ENCODE peak calls at places on chromosomes 1 and 21, in ten cellular contexts. W is heart left ventricle, A is thoracic aorta, P is tibial artery, J is AG10803, I is IMR-90, H is transverse colon, X is AG04450, O is neural progenitor cell, Z is fibroblast of lung. V is an unnamed sample.

GRCh38 chr1:16352842-16353535 is 709 bp upstream of the FBXO42 start:
- DNase-seq in H (peak; percentile 29), Z (no peak), I (no peak), X (no peak), A (no peak), P (peak; percentile 57), O (no peak), J (no peak), W (no peak), V (no peak)

GRCh38 chr1:113929750-113930498 is 800 bp downstream of the HIPK1 start:
- DNase-seq in H (peak; percentile 64), Z (peak; percentile 12), A (no peak), X (no peak), W (no peak), J (peak; percentile 51), O (peak; percentile 73), I (peak; percentile 17), P (peak; percentile 74), V (no peak)

GRCh38 chr1:20212685-20213331 is 26.5 kb upstream of the PLA2G2C start:
- DNase-seq in J (peak; percentile 41), O (peak; percentile 92), H (peak; percentile 81), I (peak; percentile 38), X (peak; percentile 18), Z (peak; percentile 58), A (no peak), P (peak; percentile 67), W (peak; percentile 49), V (peak; percentile 13)

GRCh38 chr21:14403681-14404318 is 20.9 kb upstream of the HSPA13 start:
- DNase-seq in W (no peak), O (peak; percentile 21), P (no peak), A (no peak), H (no peak), J (peak; percentile 39), I (peak; percentile 45), X (no peak), Z (peak; percentile 58), V (peak; percentile 40)

GRCh38 chr1:41313661-41314131 is 47.5 kb upstream of the FOXO6 start:
- DNase-seq in A (no peak), H (no peak), J (peak; percentile 23), W (no peak), X (no peak), I (no peak), Z (peak; percentile 14), O (peak; percentile 59), P (no peak), V (no peak)

GRCh38 chr1:153752561-153753195 is 22.5 kb upstream of the SLC27A3 start:
- DNase-seq in O (no peak), P (peak; percentile 93), Z (peak; percentile 85), W (no peak), J (no peak), H (no peak), I (peak; percentile 79), X (no peak), A (peak; percentile 71), V (no peak)

GRCh38 chr1:212760126-212760823 is 31.3 kb downstream of the NSL1 start:
- DNase-seq in X (no peak), H (peak; percentile 21), J (peak; percentile 11), Z (no peak), I (no peak), P (no peak), A (no peak), O (peak; percentile 65), W (no peak), V (no peak)

GRCh38 chr1:175536369-175536768 is 207.0 kb downstream of the TNR start:
- DNase-seq in P (no peak), Z (peak; percentile 54), H (no peak), X (no peak), A (no peak), I (no peak), O (no peak), W (no peak), J (no peak), V (no peak)

GRCh38 chr21:35217504-35218060 is 168.5 kb upstream of the RUNX1 start:
- DNase-seq in J (peak; percentile 95), I (peak; percentile 85), X (no peak), O (no peak), A (no peak), P (no peak), W (no peak), H (no peak), Z (peak; percentile 82), V (no peak)

GRCh38 chr21:42081138-42081537 is 10.0 kb downstream of the UMODL1 start:
- DNase-seq in X (no peak), P (no peak), O (peak; percentile 46), J (peak; percentile 52), I (no peak), H (no peak), Z (no peak), A (no peak), W (no peak), V (peak; percentile 48)

GRCh38 chr1:30727796-30728195 is 4.4 kb upstream of the MATN1 start:
- DNase-seq in Z (peak; percentile 47), I (peak; percentile 66), J (no peak), W (no peak), H (no peak), X (no peak), A (no peak), P (no peak), O (no peak), V (peak; percentile 18)

GRCh38 chr1:78143152-78143551 is 97.4 kb downstream of the GIPC2 start:
- DNase-seq in J (no peak), A (no peak), P (no peak), W (no peak), Z (no peak), O (no peak), X (no peak), I (no peak), H (no peak), V (no peak)

GRCh38 chr1:10682114-10682445 is 114.4 kb downstream of the CASZ1 start:
- DNase-seq in J (no peak), O (no peak), I (no peak), A (no peak), Z (no peak), H (no peak), X (no peak), P (no peak), W (no peak), V (no peak)

GRCh38 chr1:25810341-25811299 is 9.1 kb upstream of the MTFR1L start:
- DNase-seq in O (peak; percentile 90), Z (peak; percentile 41), P (no peak), W (peak; percentile 73), I (peak; percentile 35), H (peak; percentile 79), J (peak; percentile 43), X (no peak), A (no peak), V (no peak)

GRCh38 chr1:161128591-161129420 is 3.7 kb downstream of the DEDD start:
- DNase-seq in I (no peak), P (no peak), A (no peak), O (no peak), H (no peak), Z (no peak), X (no peak), W (no peak), J (no peak), V (no peak)

GRCh38 chr1:34488058-34488457 is 266.8 kb upstream of the GJB5 start:
- DNase-seq in A (no peak), H (no peak), X (no peak), J (no peak), I (no peak), Z (no peak), W (no peak), P (no peak), O (no peak), V (no peak)

GRCh38 chr1:245306628-245307410 is 152.0 kb downstream of the KIF26B start:
- DNase-seq in X (no peak), Z (no peak), P (no peak), W (no peak), I (no peak), A (no peak), O (no peak), J (no peak), H (no peak), V (no peak)

GRCh38 chr1:183239220-183239742 is 53.2 kb downstream of the LAMC2 start:
- DNase-seq in I (no peak), W (no peak), P (no peak), O (no peak), J (no peak), X (no peak), A (no peak), H (no peak), Z (no peak), V (no peak)
- TF ChIP-seq CTCF in I (no peak), W (no peak), P (no peak), O (peak; percentile 13), J (no peak), X (no peak), A (no peak), H (no peak), Z (no peak), V (no peak)

GRCh38 chr1:110007458-110007857 is 22.9 kb downstream of the AHCYL1 start:
- DNase-seq in X (no peak), O (no peak), J (no peak), A (no peak), W (no peak), P (no peak), H (no peak), I (no peak), Z (no peak), V (no peak)
- H3K4me3 ChIP-seq in X (no peak overlapping the region), O (no peak overlapping the region), J (no peak overlapping the region), A (no peak overlapping the region), W (no peak overlapping the region), P (no peak overlapping the region), H (no peak overlapping the region), I (no peak overlapping the region), Z (no peak overlapping the region), V (no peak overlapping the region)

GRCh38 chr21:38696617-38697016 is 109.1 kb upstream of the ETS2 start:
- DNase-seq in X (no peak), I (no peak), Z (no peak), A (no peak), H (no peak), W (no peak), J (no peak), P (no peak), O (no peak), V (no peak)

GRCh38 chr21:38702196-38702595 is 103.5 kb upstream of the ETS2 start:
- DNase-seq in I (no peak), X (no peak), O (no peak), P (no peak), A (no peak), Z (no peak), H (no peak), J (no peak), W (no peak), V (no peak)

GRCh38 chr21:38699048-38699447 is 106.7 kb upstream of the ETS2 start:
- DNase-seq in J (no peak), I (no peak), A (no peak), X (no peak), W (no peak), O (peak; percentile 15), H (no peak), P (no peak), Z (no peak), V (no peak)
- TF ChIP-seq CTCF in J (peak; percentile 24), I (no peak), A (peak; percentile 11), X (peak; percentile 22), W (peak; percentile 19), O (peak; percentile 33), H (peak; percentile 9), P (no peak), Z (no peak), V (peak; percentile 17)

DNA sequence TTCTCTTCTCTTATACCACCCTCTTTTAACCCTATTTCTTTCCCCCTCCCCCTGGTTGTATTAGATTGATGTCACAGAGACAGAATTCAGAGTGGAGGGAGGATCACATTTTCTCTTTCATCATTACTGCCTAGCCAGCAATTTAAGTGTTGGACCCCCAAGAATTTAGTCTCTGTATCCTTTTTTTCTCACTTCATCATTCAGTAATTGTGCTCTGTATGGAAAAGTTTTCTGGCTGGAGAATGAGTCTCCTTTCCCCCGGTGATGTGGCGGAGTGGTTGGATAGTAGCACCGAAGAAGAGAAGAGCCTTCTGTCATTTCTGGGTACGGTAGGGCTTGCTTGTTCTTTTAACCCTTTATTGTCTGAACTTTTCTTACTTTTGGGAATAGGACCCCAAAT is 124.8 kb downstream of the CLEC20A start:
- DNase-seq in P (no peak), X (no peak), W (no peak), O (no peak), I (no peak), A (no peak), J (no peak), H (no peak), Z (peak; percentile 29), V (no peak)
- H3K4me3 ChIP-seq in P (peak overlapping the region; percentile 23), X (peak overlapping the region; percentile 54), W (no peak overlapping the region), O (peak overlapping the region; percentile 54), I (peak overlapping the region; percentile 62), A (peak overlapping the region; percentile 56), J (peak overlapping the region; percentile 50), H (peak overlapping the region; percentile 26), Z (peak overlapping the region; percentile 50), V (peak overlapping the region; percentile 35)

V was measured in astrocyte of the cerebellum.